ENCODE peak calls at places on chromosomes 2 and 18, in five cellular contexts. G is MM.1S, O is GM23248, L is PC-3, W is HCT116. N is an unnamed sample.

GRCh38 chr2:201542291-201542690 is 90.8 kb downstream of the STRADB start:
- DNase-seq in G (no peak), O (no peak), L (no peak), W (no peak), N (no peak)

GRCh38 chr2:39227628-39228412 is 15.9 kb downstream of the CDKL4 start:
- DNase-seq in G (peak; percentile 69), O (peak; percentile 85), L (peak; percentile 65), W (peak; percentile 29), N (peak; percentile 81)

GRCh38 chr18:8706545-8706980 is 1.2 kb downstream of the MTCL1 start:
- DNase-seq in G (peak; percentile 43), O (peak; percentile 49), L (peak; percentile 11), W (no peak), N (peak; percentile 39)

GRCh38 chr2:232779935-232780334 is 3.6 kb upstream of the KCNJ13 start:
- DNase-seq in G (no peak), O (no peak), L (no peak), W (no peak), N (no peak)

GRCh38 chr2:189595412-189595811 is 14.8 kb upstream of the SLC40A1 start:
- DNase-seq in G (no peak), O (no peak), L (no peak), W (no peak), N (no peak)

GRCh38 chr2:24237313-24237712 is 62.5 kb downstream of the FAM228A start:
- DNase-seq in G (no peak), O (no peak), L (no peak), W (no peak), N (no peak)

GRCh38 chr2:233152541-233152940 is 92.4 kb downstream of the INPP5D start:
- DNase-seq in G (no peak), O (peak; percentile 69), L (no peak), W (no peak), N (no peak)

GRCh38 chr18:79320216-79320615 is 75.5 kb upstream of the NFATC1 start:
- DNase-seq in G (no peak), O (no peak), L (no peak), W (no peak), N (peak; percentile 6)

GRCh38 chr18:28189400-28190239 is 12.7 kb upstream of the CDH2 start:
- DNase-seq in G (peak; percentile 67), O (peak; percentile 83), L (peak; percentile 87), W (peak; percentile 23), N (peak; percentile 45)

GRCh38 chr2:27281855-27282559 is at the start of gene TRIM54:
- DNase-seq in G (no peak), O (peak; percentile 56), L (peak; percentile 49), W (no peak), N (no peak)

GRCh38 chr18:10320848-10321247 is 133.6 kb upstream of the APCDD1 start:
- DNase-seq in G (no peak), O (peak; percentile 68), L (no peak), W (no peak), N (no peak)

GRCh38 chr18:78913830-78914585 is 65.6 kb upstream of the SALL3 start:
- DNase-seq in G (no peak), O (no peak), L (no peak), W (no peak), N (no peak)

GRCh38 chr2:230050151-230050550 is 18.6 kb downstream of the SLC16A14 start:
- DNase-seq in G (no peak), O (no peak), L (no peak), W (no peak), N (no peak)

GRCh38 chr18:68796936-68797690 is 767 bp upstream of the CCDC102B start:
- DNase-seq in G (no peak), O (peak; percentile 66), L (peak; percentile 66), W (no peak), N (no peak)

DNA sequence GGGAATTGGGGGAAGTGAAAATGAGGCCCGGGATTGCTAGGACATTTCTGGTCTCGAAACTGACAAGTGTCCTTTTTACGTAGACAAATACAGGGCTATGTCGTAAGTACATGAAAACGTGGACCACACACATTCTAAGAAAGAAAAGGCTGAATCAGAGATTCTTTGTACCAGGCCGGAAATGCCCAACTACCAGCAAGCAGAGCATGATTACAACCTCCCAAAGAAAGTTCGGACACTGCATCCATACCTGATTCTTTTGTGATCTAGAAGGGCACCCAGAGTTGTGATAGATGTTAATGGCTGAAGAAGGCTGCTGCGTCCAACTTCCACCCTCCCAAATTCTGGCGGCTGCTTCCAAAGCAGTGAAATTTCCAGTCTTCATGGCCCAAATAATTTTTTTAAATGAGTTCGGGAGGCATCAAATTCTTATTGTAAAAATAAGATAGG is 1.7 kb downstream of the RBMS1 start:
- DNase-seq in G (peak; percentile 58), O (peak; percentile 89), L (peak; percentile 45), W (no peak), N (peak; percentile 58)
- TF ChIP-seq EZH2phosphoT487 in G (no peak), O (no peak), L (no peak), W (no peak), N (no peak)

GRCh38 chr18:57784034-57784815 is 18.9 kb downstream of the ATP8B1 start:
- DNase-seq in G (no peak), O (peak; percentile 87), L (peak; percentile 40), W (no peak), N (no peak)
- H3K79me2 ChIP-seq in G (no peaks in the 10 kb centered on the region), O (peaks cover 92% of the 10 kb centered on the region), L (peaks cover 90% of the 10 kb centered on the region), W (peaks cover 15% of the 10 kb centered on the region), N (no peaks in the 10 kb centered on the region)

DNA sequence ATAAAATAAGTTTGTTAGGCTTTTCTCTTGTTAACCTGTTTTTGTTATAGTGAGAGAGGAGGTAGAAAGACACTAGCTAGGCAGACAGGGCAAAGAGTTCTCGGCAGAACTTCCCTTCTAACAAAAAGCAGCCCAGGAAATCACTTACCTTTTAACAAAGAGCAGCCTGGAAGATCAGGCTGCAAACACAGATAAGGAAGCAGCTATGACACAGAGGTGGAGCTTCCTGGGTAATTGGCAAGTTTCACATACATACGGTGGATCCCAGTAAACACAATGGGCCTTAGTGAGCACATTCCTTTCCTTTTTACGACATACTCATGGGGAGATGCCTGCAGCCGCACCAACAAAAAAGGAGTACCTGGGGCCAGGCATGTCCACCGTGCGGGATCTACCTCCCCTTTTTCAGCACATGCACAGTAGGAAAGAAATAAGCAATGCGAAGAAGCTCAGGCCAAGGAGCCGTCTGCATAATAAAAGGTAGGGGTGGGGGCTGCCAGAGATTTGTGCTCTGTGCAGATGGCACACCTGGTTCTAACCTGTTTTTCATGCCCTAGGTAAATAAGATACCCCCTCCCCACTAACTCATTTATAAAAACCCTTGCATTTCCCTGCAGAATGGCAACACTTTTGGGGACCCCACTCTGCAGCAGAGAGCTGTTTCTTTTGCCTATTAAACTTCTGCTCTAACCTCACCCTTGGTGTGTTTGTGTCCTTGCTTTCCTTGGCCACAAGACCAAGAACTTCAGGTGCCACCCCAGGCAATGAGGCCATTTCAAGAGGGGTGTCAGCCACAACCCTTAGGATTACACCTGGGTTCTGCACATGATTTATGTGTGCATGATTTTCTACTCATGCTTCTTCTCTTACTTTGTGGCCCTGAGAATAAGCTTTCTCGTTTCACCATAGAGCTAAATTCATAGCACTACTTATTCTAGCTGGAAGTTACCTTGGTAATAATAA is 26.5 kb downstream of the MDH1 start:
- DNase-seq in G (no peak), O (peak; percentile 27), L (peak; percentile 89), W (peak; percentile 23), N (peak; percentile 70)
- H3K9ac ChIP-seq in G (no peak overlapping the region), O (no peak overlapping the region), L (no peak overlapping the region), W (peak overlapping the region; percentile 16), N (peak overlapping the region; percentile 10)

DNA sequence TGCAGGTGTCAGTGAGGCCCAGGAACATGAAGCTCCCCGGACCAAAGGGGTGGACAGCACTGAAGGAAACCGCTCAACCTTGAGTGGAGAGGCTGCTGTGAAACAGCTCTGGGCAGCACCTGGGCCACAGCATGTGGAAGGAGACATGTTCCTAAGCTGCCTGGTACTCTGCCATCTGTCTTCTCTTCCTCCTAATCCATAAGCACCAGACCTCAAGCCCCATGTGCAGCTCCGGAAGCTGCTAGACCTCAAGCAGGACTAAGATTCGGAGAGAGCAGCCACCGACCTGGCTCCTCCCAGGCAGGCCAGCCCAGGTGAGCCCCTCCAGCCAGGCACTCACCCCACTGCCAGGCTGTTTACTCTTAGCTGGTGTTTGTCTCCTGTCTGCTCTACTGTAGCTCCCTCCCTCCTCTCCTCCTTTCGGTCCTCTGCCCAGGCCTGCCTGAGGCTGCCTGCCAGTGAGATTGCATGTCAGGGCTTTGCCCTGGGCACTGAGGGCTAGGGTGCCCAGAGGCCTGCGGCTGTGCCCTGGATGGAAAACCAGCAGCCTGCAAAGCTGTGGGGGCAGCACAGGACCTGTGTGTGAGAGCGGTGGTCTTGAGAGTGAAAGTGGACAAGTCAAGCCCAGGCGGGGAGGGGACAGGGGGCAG is 53.7 kb downstream of the BCL11A start:
- DNase-seq in G (no peak), O (no peak), L (no peak), W (no peak), N (no peak)
- TF ChIP-seq EZH2phosphoT487 in G (no peak), O (no peak), L (no peak), W (no peak), N (no peak)

GRCh38 chr2:127164761-127165538 is 55.1 kb downstream of the CYP27C1 start:
- DNase-seq in G (no peak), O (no peak), L (no peak), W (no peak), N (no peak)
- H3K79me2 ChIP-seq in G (no peaks in the 10 kb centered on the region), O (no peaks in the 10 kb centered on the region), L (no peaks in the 10 kb centered on the region), W (no peaks in the 10 kb centered on the region), N (no peaks in the 10 kb centered on the region)

DNA sequence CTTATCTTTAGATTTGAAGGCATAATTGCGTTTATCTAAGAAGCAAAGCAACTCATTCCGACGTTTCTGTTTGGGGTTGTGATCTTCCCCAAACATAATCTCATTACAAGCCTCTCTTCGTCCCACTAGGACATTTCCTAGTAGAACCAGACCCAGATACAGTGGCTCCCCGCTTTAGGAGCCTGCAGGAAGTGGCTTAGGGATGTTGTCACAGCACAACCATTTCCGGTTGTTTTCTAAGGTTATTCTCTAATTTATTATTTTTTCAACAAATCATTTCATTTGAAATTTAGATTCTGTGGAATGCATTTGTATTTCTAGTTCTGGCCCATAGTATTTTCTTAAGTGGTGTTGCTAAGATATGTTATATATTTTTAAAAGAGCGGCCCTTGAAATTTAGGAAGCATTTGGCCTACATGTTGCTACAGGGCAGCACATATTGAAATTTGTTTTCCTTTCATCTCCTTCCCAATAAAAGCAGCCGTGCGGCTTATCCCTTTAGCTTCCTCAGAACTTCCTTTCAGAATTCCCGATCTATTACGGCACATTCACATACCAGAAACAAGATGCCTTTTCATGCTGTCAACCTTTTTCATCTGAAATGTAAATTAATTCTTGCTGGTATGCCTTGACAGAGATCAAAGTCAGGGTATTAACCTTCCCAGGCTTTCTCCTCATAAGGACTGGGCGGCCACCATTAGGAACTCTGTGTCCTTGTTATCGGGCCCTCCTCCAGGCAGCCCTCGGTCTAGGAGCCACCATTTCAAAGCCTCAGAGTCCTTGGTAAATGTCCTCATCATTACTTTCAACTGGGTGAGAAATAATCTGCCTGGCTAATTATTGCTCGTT is 210.9 kb upstream of the SP5 start:
- DNase-seq in G (no peak), O (no peak), L (no peak), W (no peak), N (peak; percentile 28)
- H3K9ac ChIP-seq in G (no peak overlapping the region), O (no peak overlapping the region), L (no peak overlapping the region), W (no peak overlapping the region), N (no peak overlapping the region)

GRCh38 chr2:132731431-132731830 is 61.4 kb upstream of the LYPD1 start:
- DNase-seq in G (no peak), O (no peak), L (peak; percentile 22), W (no peak), N (no peak)
- TF ChIP-seq EZH2phosphoT487 in G (no peak), O (no peak), L (no peak), W (no peak), N (no peak)

GRCh38 chr2:127092306-127092705 is 14.6 kb downstream of the BIN1 start:
- DNase-seq in G (no peak), O (no peak), L (no peak), W (no peak), N (no peak)
- H3K79me2 ChIP-seq in G (no peaks in the 10 kb centered on the region), O (peaks cover 34% of the 10 kb centered on the region), L (peaks cover 15% of the 10 kb centered on the region), W (no peaks in the 10 kb centered on the region), N (no peaks in the 10 kb centered on the region)